ENCODE peak calls at places on chromosomes 1 and 21, in four cellular contexts. D is fibroblast of lung, B is left ventricle myocardium inferior, X is Peyer's patch. Y is an unnamed sample.

GRCh38 chr1:32063261-32063681 is 9.5 kb upstream of the TMEM39B start:
- DNase-seq in B (no peak), X (peak), D (peak), Y (no peak)

GRCh38 chr1:214685906-214686305 is 82.9 kb downstream of the CENPF start:
- DNase-seq in B (no peak), D (peak), X (no peak), Y (no peak)

GRCh38 chr1:51351907-51352306 is 21.5 kb upstream of the TTC39A start:
- DNase-seq in B (no peak), D (no peak), X (no peak), Y (no peak)

GRCh38 chr1:95366498-95366897 is 132.5 kb downstream of the RWDD3 start:
- DNase-seq in B (no peak), D (no peak), X (no peak), Y (no peak)

GRCh38 chr1:159120317-159120716 is 43.8 kb upstream of the AIM2 start:
- DNase-seq in D (no peak), X (no peak), B (no peak), Y (no peak)

GRCh38 chr1:31753623-31754349 is 10.4 kb downstream of the ADGRB2 start:
- DNase-seq in B (peak), X (peak), D (no peak), Y (no peak)

GRCh38 chr1:7856345-7856744 is 3.5 kb upstream of the UTS2 start:
- DNase-seq in B (no peak), X (no peak), D (no peak), Y (no peak)

GRCh38 chr1:190849346-190849745 is 371.7 kb upstream of the BRINP3 start:
- DNase-seq in B (no peak), D (no peak), X (no peak), Y (no peak)

GRCh38 chr1:247437551-247438535 is 20.1 kb downstream of the OR2B11 start:
- DNase-seq in D (no peak), B (no peak), X (peak), Y (peak)

GRCh38 chr1:170309389-170310013 is 163.7 kb downstream of the NTMT2 start:
- DNase-seq in D (peak), B (no peak), X (no peak), Y (no peak)

GRCh38 chr1:156667610-156667967 is 9.6 kb downstream of the NES start:
- DNase-seq in X (no peak), B (peak), D (peak), Y (no peak)

GRCh38 chr1:7988576-7988975 is 27.1 kb downstream of the PARK7 start:
- DNase-seq in B (no peak), D (peak), X (no peak), Y (no peak)

GRCh38 chr1:172350781-172351180 is 69.7 kb upstream of the C1orf105 start:
- DNase-seq in B (no peak), X (no peak), D (no peak), Y (no peak)

GRCh38 chr21:31612889-31613785 is 46.4 kb upstream of the SOD1 start:
- DNase-seq in B (no peak), D (peak), X (no peak), Y (peak)

GRCh38 chr1:240337795-240338194 is 246.1 kb downstream of the FMN2 start:
- DNase-seq in D (peak), B (no peak), X (no peak), Y (no peak)

DNA sequence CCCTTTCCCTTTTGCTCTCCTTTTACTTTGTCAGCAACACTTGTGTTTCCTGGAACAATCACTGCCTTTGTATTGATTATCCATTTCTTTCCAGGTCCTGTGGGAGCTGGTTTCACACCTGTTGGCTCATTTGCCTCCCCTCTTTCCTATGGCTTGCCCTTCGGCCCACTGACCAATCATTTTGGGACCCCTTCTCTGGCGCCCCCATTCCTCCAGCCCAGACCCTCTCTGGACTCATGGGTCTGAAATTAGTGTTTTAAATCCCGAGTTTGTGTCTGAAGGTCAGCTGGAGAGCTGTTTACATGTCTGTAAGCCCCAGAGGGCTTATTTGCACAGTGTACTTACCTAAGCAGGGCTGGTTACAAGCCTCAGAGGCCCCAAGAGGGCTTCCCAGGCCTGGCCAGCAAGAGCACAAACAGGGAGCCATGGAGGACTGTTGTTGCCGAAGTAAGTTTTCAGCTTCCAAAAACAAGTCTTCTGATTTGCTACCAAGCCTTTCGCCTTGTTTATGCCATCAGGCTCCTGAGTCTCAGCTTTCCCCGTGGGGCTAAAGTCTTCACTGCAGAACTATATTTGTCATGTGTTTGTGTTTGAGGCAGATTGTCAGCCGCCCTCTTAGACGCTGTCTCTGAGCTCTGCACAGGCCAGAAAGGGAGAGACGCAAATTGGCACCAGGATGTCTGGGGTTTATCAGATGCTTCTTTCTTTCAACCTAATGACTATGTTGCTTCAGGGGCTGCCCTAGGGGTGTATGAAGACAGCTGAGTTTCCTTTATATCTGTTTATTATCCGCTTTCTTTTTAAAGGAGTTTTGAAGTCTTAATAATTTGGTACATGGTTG is 93.0 kb downstream of the ATP1A1 start:
- DNase-seq in B (no peak), D (no peak), X (no peak), Y (no peak)
- TF ChIP-seq CTCF in B (no peak), D (no peak), X (no peak), Y (no peak)

GRCh38 chr1:24961961-24962861 is 32.1 kb upstream of the RUNX3 start:
- DNase-seq in D (no peak), X (no peak), B (no peak), Y (no peak)
- TF ChIP-seq CTCF in D (no peak), X (no peak), B (no peak), Y (no peak)

DNA sequence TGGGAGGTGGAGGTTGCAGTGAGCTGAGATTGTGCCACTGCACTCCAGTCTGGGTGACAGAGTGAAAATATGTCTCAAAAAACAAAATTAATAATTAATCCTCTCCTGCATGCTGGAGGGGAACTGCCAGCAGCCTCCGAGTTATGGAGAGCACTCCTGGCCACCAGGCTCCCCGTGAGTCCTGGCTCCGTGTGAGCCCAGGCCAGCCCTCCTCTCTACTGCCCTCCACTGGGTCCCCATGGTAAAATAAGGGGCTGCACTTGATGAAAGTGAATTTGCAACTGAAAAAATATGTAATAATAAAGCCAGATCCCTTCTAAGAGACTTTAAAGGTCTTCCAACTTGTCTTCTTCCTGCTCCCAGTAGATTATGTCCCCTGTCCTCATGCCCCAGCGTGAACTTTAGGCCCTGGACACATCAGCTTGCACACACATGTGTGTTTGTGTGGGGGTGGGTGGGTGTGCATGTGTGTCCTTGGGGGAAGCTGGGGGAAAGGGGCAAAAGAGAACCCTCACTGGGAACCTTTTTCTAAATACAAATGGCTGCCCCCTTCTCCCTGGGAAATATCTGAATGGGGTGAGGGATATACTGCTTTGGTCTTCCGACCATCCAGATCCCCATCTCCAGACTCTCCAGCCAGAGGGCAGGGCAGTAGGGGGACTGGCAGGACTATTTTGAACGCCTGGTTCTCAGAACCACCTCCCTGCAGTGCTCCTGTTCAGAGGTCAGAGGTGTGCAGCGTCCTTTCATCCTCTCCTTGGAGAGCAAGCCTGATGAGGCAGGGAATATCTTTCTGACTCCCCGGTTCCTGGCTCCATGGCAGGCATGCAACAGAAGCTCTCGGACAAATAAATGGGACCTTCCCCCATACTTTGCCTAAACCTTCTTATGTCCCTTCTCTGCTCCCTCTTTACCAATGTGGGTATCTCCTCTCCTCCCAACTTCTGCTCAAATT is 26.2 kb downstream of the NEK2 start:
- DNase-seq in D (no peak), B (peak), X (peak), Y (no peak)
- TF ChIP-seq CTCF in D (peak), B (peak), X (peak), Y (no peak)

DNA sequence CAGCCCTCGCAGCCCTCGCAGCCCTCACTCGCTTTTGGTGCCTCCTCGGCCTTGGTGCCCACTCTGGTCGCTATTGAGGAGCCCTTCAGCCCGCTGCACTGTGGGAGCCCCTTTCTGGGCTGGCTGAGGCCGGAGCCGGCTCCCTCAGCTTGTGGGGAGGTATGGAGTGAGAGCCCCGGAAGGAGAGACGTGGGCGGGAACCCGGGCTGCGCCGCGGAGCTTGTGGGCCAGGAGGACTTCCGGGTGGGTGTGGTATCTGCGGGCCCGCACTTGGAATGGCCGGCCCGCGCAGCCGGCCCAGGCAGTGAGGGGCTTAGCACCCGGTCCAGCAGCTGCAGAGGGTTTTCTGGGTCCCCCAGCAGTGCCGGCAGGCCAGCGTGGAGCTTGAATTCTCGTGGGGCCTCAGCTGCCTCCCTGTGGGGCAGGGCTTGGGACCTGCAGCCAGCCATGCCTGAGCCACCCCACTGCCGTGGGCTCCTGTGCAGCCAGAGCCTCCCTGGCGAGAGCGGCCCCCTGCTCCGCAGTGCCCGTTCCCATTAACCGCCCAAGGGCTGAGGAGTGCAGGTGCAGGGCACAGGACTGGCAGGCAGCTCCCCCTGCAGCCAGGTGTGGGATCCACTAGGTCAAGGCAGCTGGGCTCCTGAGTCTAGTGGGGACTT is 9.9 kb upstream of the CFHR2 start:
- DNase-seq in X (no peak), B (no peak), D (no peak), Y (no peak)
- TF ChIP-seq CTCF in X (no peak), B (no peak), D (no peak), Y (no peak)

GRCh38 chr1:11262171-11263049 is at the start of gene MTOR:
- DNase-seq in D (peak), B (peak), X (peak), Y (peak)
- TF ChIP-seq CTCF in D (no peak), B (peak), X (no peak), Y (no peak)

GRCh38 chr1:220189750-220190347 is 82.4 kb downstream of the RAB3GAP2 start:
- DNase-seq in D (peak), X (no peak), B (no peak), Y (no peak)
- TF ChIP-seq CTCF in D (peak), X (peak), B (peak), Y (peak)

DNA sequence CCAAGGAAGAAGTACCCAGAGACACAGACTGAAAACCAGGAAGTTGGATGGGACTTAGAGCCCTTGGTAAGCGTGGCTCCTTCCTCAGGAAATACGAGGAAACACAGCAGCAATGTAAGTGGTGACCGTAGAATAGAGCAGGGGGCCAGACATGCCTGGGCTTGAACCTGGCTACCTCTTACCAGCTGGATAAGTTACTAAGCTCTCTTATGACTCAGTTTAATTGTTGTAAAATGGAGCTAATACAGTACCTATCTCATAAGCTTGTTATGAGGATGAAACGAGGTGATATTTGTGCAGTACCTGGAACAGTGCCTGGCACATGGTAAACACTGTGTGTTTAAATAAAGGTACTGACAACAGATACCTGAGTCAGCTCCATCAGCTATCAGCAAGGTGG is 19.2 kb downstream of the EBNA1BP2 start:
- DNase-seq in B (no peak), X (no peak), D (peak), Y (no peak)
- TF ChIP-seq CTCF in B (no peak), X (no peak), D (no peak), Y (no peak)

DNA sequence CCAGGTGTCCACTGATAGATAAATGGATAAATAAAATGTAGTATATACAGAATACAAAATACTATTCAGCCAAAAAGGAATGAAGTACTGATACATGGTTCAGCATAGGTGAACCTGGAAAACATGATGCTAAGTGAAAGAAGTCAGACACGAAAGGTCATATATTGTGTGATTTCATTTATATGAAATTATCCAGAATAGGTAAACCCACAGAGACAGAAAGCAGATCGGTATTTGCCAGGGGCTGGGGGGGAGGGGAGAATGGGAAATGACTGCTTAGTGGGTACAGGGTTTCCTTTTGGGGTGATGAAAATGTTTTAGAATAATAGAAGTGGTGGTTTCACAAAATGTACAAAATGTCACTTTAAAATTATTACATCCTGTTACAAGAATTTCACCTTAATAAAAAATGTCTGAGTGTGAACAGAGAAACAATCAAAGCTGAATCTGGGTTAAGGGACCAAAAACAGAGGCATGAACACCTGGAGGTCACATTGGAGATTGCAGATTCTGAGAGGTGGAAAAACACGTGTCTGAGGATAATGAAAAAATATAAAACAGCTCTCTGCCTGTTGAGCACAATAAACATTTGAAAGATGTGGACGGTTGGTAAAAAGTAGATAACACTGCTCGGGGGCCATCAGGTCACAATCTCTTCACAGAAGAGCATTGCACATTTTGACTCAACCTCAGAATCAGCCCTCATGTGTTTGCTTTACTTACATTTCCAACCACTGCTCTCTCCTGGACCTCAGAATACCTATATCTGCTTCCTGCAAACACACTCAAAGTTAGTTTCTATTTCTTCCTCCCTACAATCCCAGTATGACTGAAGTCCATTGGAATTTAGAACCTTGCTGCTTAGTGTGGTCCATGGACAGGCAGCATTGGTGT is 3.3 kb downstream of the SLAMF6 start:
- DNase-seq in B (no peak), D (no peak), X (no peak), Y (no peak)
- TF ChIP-seq CTCF in B (no peak), D (no peak), X (peak), Y (peak)